ENCODE peak calls at places on chromosomes 11 and 22, in four cellular contexts. N, W, R and U are unnamed samples.

GRCh38 chr22:49583341-49583740 is 244.3 kb downstream of the BRD1 start:
- DNase-seq in R (no peak), W (no peak), N (no peak), U (no peak)

GRCh38 chr22:25153961-25154685 is 45.5 kb upstream of the CRYBB3 start:
- DNase-seq in R (peak; percentile 54), W (peak; percentile 76), N (peak; percentile 50), U (peak; percentile 62)

GRCh38 chr11:109606256-109606655 is 184.3 kb downstream of the C11orf87 start:
- DNase-seq in W (no peak), N (no peak), R (no peak), U (no peak)

GRCh38 chr11:23605001-23605400 is 744.7 kb upstream of the CCDC179 start:
- DNase-seq in R (no peak), W (no peak), N (peak; percentile 31), U (no peak)

GRCh38 chr11:125164422-125165110 is at the start of gene PKNOX2:
- DNase-seq in W (peak; percentile 81), N (peak; percentile 85), R (peak; percentile 91), U (peak; percentile 81)

GRCh38 chr11:111934301-111934700 is 2.8 kb upstream of the DIXDC1 start:
- DNase-seq in W (no peak), N (no peak), R (no peak), U (no peak)

GRCh38 chr22:49129736-49130135 is 697.9 kb downstream of the BRD1 start:
- DNase-seq in R (no peak), W (no peak), N (no peak), U (no peak)

GRCh38 chr11:62770778-62771143 is 435 bp upstream of the TAF6L start:
- DNase-seq in N (peak; percentile 40), R (peak; percentile 59), W (no peak), U (no peak)

GRCh38 chr11:34839969-34840368 is 76.2 kb downstream of the APIP start:
- DNase-seq in W (no peak), R (no peak), N (no peak), U (no peak)

GRCh38 chr22:30695351-30695762 is 683 bp downstream of the OSBP2 start:
- DNase-seq in W (no peak), R (no peak), N (no peak), U (no peak)

GRCh38 chr11:1289211-1289935 is 20.1 kb downstream of the TOLLIP start:
- DNase-seq in N (no peak), W (no peak), R (no peak), U (no peak)

GRCh38 chr11:62427630-62428233 is 8.9 kb downstream of the SCGB1A1 start:
- DNase-seq in W (no peak), R (no peak), N (peak; percentile 64), U (peak; percentile 35)

GRCh38 chr11:66981976-66982578 is 7.0 kb downstream of the C11orf86 start:
- DNase-seq in R (no peak), N (peak; percentile 89), W (peak; percentile 93), U (peak; percentile 93)

GRCh38 chr11:96307748-96308133 is 35.3 kb downstream of the MAML2 start:
- DNase-seq in W (no peak), R (no peak), N (peak; percentile 81), U (peak; percentile 93)

GRCh38 chr11:17988465-17988864 is 24.4 kb downstream of the SERGEF start:
- DNase-seq in W (no peak), N (no peak), R (no peak), U (no peak)

GRCh38 chr11:67301951-67302516 is 1.3 kb upstream of the SSH3 start:
- DNase-seq in W (peak; percentile 58), R (peak; percentile 83), N (peak; percentile 94), U (peak; percentile 76)

GRCh38 chr22:39622881-39623367 is 52.4 kb downstream of the CACNA1I start:
- DNase-seq in W (peak; percentile 26), N (peak; percentile 45), R (peak; percentile 89), U (no peak)

GRCh38 chr22:39623603-39624500 is 53.3 kb downstream of the CACNA1I start:
- DNase-seq in R (no peak), N (no peak), W (no peak), U (no peak)

GRCh38 chr22:39620924-39621690 is 50.6 kb downstream of the CACNA1I start:
- DNase-seq in R (no peak), N (no peak), W (no peak), U (no peak)

GRCh38 chr22:39624501-39624821 is 53.9 kb downstream of the CACNA1I start:
- DNase-seq in N (peak; percentile 14), W (no peak), R (peak; percentile 56), U (no peak)

GRCh38 chr22:39621826-39622225 is 51.3 kb downstream of the CACNA1I start:
- DNase-seq in R (no peak), N (no peak), W (no peak), U (no peak)
- H3K4me3 ChIP-seq in R (no peak overlapping the region), N (no peak overlapping the region), W (no peak overlapping the region), U (no peak overlapping the region)

DNA sequence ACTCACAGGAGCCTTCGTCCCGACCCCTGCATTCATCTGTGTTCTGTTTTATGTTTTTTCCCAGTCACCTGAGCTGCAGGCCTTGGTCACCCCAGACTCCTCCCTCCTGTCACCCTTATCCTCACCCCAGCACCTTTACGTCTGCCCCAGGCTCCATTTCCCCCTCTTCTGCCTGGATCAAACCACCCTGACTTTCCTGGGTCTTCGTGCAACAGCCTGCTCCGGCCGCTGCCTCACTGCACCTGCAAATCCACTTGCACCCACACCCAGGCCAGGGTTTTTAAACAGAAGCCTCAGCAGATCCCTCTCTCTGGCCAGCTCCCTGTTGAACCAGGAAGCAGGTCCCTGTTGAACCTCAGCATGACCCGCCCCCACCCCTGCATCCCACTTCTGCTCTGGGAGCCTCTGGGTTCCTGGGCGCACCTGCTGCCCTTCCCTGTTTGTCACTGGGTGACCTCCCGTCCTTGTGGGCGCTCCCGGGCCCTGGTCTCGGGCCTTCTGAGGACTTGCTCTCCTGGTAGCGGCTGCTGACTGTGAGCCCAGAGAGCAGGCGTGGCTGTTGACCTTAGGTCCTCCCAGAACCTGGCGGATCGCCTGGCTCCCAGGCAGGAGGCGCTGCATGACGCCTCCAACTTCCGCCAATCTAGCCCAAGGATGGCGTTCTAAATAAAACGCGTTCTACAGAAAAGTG is 12.8 kb downstream of the MAPK8IP2 start:
- DNase-seq in R (peak; percentile 72), N (peak; percentile 22), W (peak; percentile 54), U (no peak)
- TF ChIP-seq CTCF in R (peak; percentile 19), N (peak; percentile 14), W (no peak), U (no peak)

GRCh38 chr22:45504703-45505341 is 2.1 kb downstream of the FBLN1 start:
- DNase-seq in W (no peak), R (peak; percentile 47), N (peak; percentile 55), U (peak; percentile 59)

GRCh38 chr22:45503071-45503815 is 560 bp downstream of the FBLN1 start:
- DNase-seq in N (no peak), W (no peak), R (peak; percentile 68), U (no peak)

GRCh38 chr22:45499746-45500145 is 2.9 kb upstream of the FBLN1 start:
- DNase-seq in R (no peak), N (no peak), W (no peak), U (no peak)

GRCh38 chr22:45503816-45504702 is 1.4 kb downstream of the FBLN1 start:
- DNase-seq in W (no peak), N (peak; percentile 80), R (peak; percentile 80), U (peak; percentile 78)

DNA sequence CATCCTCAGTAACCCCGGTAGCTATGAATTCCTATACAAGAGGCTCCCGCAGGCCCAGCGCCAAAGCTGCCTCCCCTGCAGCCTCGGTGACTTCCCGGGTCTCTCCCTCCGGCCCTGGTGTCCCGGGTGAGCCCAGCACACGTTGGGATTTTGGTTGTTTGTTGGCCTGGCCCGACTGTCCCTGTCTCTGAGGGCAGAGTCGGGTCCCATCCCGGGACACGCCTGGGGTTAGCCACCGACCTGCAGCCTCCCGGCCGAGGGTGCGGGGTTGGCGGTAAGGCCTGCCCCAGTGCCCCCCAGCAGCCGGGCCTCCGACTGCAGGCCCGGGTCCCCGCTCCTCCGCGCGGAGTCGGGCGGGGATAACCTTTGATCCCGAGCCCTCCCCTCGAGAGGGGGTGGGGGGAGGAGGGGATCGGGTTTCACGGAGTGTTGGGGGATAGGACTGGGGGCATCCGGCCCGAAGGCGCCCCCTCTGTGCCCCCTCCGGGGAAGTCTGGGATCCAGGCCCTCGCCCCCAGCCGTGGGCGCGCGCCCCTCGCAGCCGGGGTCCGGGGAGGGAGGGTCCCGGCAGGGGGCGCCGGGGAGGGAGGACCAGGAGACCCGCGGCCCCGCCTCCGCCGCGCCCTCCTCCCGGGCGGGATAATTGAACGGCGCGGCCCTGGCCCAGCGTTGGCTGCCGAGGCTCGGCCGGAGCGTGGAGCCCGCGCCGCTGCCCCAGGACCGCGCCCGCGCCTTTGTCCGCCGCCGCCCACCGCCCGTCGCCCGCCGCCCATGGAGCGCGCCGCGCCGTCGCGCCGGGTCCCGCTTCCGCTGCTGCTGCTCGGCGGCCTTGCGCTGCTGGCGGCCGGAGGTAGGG is at the start of gene FBLN1:
- DNase-seq in W (peak; percentile 53), N (no peak), R (peak; percentile 85), U (no peak)
- H3K4me3 ChIP-seq in W (peak within 1 kb of the TSS; percentile 61), N (peak within 1 kb of the TSS; percentile 67), R (peak within 1 kb of the TSS; percentile 86), U (peak within 1 kb of the TSS; percentile 80)

GRCh38 chr11:2451336-2451735 is 6.5 kb downstream of the KCNQ1 start:
- DNase-seq in W (no peak), R (no peak), N (no peak), U (no peak)
- TF ChIP-seq CTCF in W (no peak), R (no peak), N (no peak), U (no peak)

DNA sequence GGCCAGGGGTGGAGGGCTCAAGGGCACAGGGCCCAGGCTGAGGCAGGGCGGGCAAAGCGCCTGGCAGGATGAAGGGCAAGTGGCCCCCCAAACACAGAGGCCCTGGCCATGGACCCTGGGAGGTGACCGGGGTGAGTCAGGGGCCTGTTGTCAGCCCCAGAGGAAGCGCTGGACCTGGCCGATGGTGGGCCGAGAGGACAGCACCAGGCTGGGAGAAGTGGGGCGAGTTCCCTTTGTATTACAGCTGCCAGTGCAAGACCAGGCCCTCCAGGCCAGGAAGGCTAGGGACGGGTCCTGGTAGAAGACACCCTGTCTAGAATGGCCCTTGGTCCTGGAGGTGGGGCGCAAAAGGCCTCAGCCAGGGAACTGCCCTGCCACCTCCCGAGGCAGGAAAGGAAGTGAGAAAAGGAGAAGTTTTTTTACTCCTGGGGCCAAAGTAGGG is 12.8 kb downstream of the CXCR5 start:
- DNase-seq in W (peak; percentile 3), R (no peak), N (no peak), U (no peak)
- H3K4me3 ChIP-seq in W (no peak overlapping the region), R (no peak overlapping the region), N (no peak overlapping the region), U (no peak overlapping the region)

DNA sequence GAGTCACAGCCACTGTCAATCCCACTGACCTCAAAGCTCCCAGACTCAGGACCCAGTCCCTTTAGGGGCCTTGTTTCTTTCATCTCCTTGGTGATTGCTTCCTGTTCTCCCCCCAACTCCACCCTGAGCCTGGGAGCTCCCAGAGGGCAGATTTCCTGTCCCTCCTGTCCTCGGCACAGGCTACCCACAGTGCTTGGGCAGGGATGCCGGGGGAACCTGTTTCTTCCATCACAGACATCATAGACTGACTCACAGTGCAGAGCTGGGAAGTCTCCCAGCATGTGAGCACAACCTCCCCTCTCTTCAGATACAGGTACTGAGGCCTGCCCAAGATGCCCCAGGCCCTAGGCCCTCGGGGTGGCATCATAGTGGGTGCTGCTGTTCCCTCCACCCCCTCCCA is 16.6 kb downstream of the TRIM29 start:
- DNase-seq in N (no peak), R (no peak), W (no peak), U (no peak)
- TF ChIP-seq CTCF in N (no peak), R (no peak), W (no peak), U (no peak)